ENCODE peak calls at places on chromosomes 5 and 9, in six cellular contexts. One of them, this sample, is unnamed.

GRCh38 chr5:63963080-63963735 is 963 bp upstream of the HTR1A start:
- DNase-seq in mucosa of descending colon: no peak
- DNase-seq in kidney epithelial cell: peak
- DNase-seq in A549: peak
- DNase-seq in astrocyte of the spinal cord: peak
- DNase-seq in Peyer's patch: no peak
- DNase-seq in this sample: peak

GRCh38 chr9:456365-456764 is 241.7 kb downstream of the DOCK8 start:
- DNase-seq in astrocyte of the spinal cord: peak
- DNase-seq in mucosa of descending colon: no peak
- DNase-seq in A549: no peak
- DNase-seq in kidney epithelial cell: no peak
- DNase-seq in Peyer's patch: no peak
- DNase-seq in this sample: no peak

GRCh38 chr9:113798062-113799030 is 77.8 kb upstream of the ZNF618 start:
- DNase-seq in mucosa of descending colon: no peak
- DNase-seq in astrocyte of the spinal cord: no peak
- DNase-seq in A549: no peak
- DNase-seq in Peyer's patch: no peak
- DNase-seq in kidney epithelial cell: no peak
- DNase-seq in this sample: no peak

GRCh38 chr5:7396169-7397004 is 449 bp downstream of the ADCY2 start:
- DNase-seq in mucosa of descending colon: peak
- DNase-seq in kidney epithelial cell: no peak
- DNase-seq in astrocyte of the spinal cord: no peak
- DNase-seq in Peyer's patch: peak
- DNase-seq in A549: no peak
- DNase-seq in this sample: no peak

GRCh38 chr9:121989010-121989409 is 104.1 kb downstream of the TTLL11 start:
- DNase-seq in astrocyte of the spinal cord: peak
- DNase-seq in kidney epithelial cell: no peak
- DNase-seq in Peyer's patch: no peak
- DNase-seq in A549: no peak
- DNase-seq in mucosa of descending colon: no peak
- DNase-seq in this sample: no peak

GRCh38 chr9:86175223-86175622 is 75.9 kb upstream of the GOLM1 start:
- DNase-seq in kidney epithelial cell: no peak
- DNase-seq in astrocyte of the spinal cord: no peak
- DNase-seq in Peyer's patch: no peak
- DNase-seq in mucosa of descending colon: no peak
- DNase-seq in A549: no peak
- DNase-seq in this sample: no peak

GRCh38 chr5:149493316-149493715 is 57.9 kb downstream of the CSNK1A1 start:
- DNase-seq in astrocyte of the spinal cord: no peak
- DNase-seq in A549: no peak
- DNase-seq in Peyer's patch: no peak
- DNase-seq in mucosa of descending colon: no peak
- DNase-seq in kidney epithelial cell: no peak
- DNase-seq in this sample: no peak

GRCh38 chr5:133925866-133926488 is 42.4 kb downstream of the C5orf15 start:
- DNase-seq in kidney epithelial cell: peak
- DNase-seq in astrocyte of the spinal cord: no peak
- DNase-seq in A549: no peak
- DNase-seq in mucosa of descending colon: no peak
- DNase-seq in Peyer's patch: no peak
- DNase-seq in this sample: no peak

GRCh38 chr9:129245276-129245675 is 67.2 kb upstream of the IER5L start:
- DNase-seq in Peyer's patch: peak
- DNase-seq in astrocyte of the spinal cord: peak
- DNase-seq in mucosa of descending colon: peak
- DNase-seq in A549: no peak
- DNase-seq in kidney epithelial cell: no peak
- DNase-seq in this sample: peak

GRCh38 chr9:68643901-68644809 is 60.9 kb upstream of the PIP5K1B start:
- DNase-seq in astrocyte of the spinal cord: no peak
- DNase-seq in A549: no peak
- DNase-seq in mucosa of descending colon: no peak
- DNase-seq in kidney epithelial cell: no peak
- DNase-seq in Peyer's patch: no peak
- DNase-seq in this sample: no peak

GRCh38 chr5:172496671-172497371 is 42.5 kb upstream of the SH3PXD2B start:
- DNase-seq in A549: no peak
- DNase-seq in astrocyte of the spinal cord: peak
- DNase-seq in mucosa of descending colon: no peak
- DNase-seq in Peyer's patch: no peak
- DNase-seq in kidney epithelial cell: no peak
- DNase-seq in this sample: no peak

GRCh38 chr5:35815089-35815936 is 41.4 kb upstream of the IL7R start:
- DNase-seq in A549: no peak
- DNase-seq in kidney epithelial cell: no peak
- DNase-seq in mucosa of descending colon: no peak
- DNase-seq in Peyer's patch: no peak
- DNase-seq in astrocyte of the spinal cord: peak
- DNase-seq in this sample: peak

GRCh38 chr9:21812945-21813568 is 10.6 kb downstream of the MTAP start:
- DNase-seq in astrocyte of the spinal cord: peak
- DNase-seq in A549: no peak
- DNase-seq in kidney epithelial cell: no peak
- DNase-seq in Peyer's patch: peak
- DNase-seq in mucosa of descending colon: peak
- DNase-seq in this sample: no peak

GRCh38 chr5:137248476-137248970 is 250.6 kb downstream of the SPOCK1 start:
- DNase-seq in A549: no peak
- DNase-seq in kidney epithelial cell: no peak
- DNase-seq in Peyer's patch: no peak
- DNase-seq in mucosa of descending colon: no peak
- DNase-seq in astrocyte of the spinal cord: no peak
- DNase-seq in this sample: no peak

GRCh38 chr9:132557768-132558167 is 24.6 kb upstream of the BARHL1 start:
- DNase-seq in mucosa of descending colon: no peak
- DNase-seq in kidney epithelial cell: no peak
- DNase-seq in astrocyte of the spinal cord: no peak
- DNase-seq in Peyer's patch: no peak
- DNase-seq in A549: no peak
- DNase-seq in this sample: no peak

GRCh38 chr5:140023611-140024191 is 19.4 kb downstream of the NRG2 start:
- DNase-seq in A549: no peak
- DNase-seq in mucosa of descending colon: no peak
- DNase-seq in astrocyte of the spinal cord: no peak
- DNase-seq in Peyer's patch: no peak
- DNase-seq in kidney epithelial cell: no peak
- DNase-seq in this sample: no peak

GRCh38 chr9:93948456-93949072 is 6.6 kb downstream of the BARX1 start:
- DNase-seq in astrocyte of the spinal cord: no peak
- DNase-seq in A549: no peak
- DNase-seq in Peyer's patch: peak
- DNase-seq in kidney epithelial cell: no peak
- DNase-seq in mucosa of descending colon: no peak
- DNase-seq in this sample: no peak

GRCh38 chr5:179368806-179369529 is 23.7 kb upstream of the ADAMTS2 start:
- DNase-seq in A549: no peak
- DNase-seq in mucosa of descending colon: no peak
- DNase-seq in astrocyte of the spinal cord: no peak
- DNase-seq in kidney epithelial cell: no peak
- DNase-seq in Peyer's patch: peak
- DNase-seq in this sample: no peak

GRCh38 chr9:134366223-134367031 is 40.2 kb downstream of the RXRA start:
- DNase-seq in mucosa of descending colon: peak
- DNase-seq in Peyer's patch: peak
- DNase-seq in astrocyte of the spinal cord: peak
- DNase-seq in A549: peak
- DNase-seq in kidney epithelial cell: no peak
- DNase-seq in this sample: peak

GRCh38 chr5:78829811-78830499 is 155.2 kb downstream of the ARSB start:
- DNase-seq in Peyer's patch: no peak
- DNase-seq in astrocyte of the spinal cord: no peak
- DNase-seq in kidney epithelial cell: no peak
- DNase-seq in A549: no peak
- DNase-seq in mucosa of descending colon: peak
- DNase-seq in this sample: no peak

DNA sequence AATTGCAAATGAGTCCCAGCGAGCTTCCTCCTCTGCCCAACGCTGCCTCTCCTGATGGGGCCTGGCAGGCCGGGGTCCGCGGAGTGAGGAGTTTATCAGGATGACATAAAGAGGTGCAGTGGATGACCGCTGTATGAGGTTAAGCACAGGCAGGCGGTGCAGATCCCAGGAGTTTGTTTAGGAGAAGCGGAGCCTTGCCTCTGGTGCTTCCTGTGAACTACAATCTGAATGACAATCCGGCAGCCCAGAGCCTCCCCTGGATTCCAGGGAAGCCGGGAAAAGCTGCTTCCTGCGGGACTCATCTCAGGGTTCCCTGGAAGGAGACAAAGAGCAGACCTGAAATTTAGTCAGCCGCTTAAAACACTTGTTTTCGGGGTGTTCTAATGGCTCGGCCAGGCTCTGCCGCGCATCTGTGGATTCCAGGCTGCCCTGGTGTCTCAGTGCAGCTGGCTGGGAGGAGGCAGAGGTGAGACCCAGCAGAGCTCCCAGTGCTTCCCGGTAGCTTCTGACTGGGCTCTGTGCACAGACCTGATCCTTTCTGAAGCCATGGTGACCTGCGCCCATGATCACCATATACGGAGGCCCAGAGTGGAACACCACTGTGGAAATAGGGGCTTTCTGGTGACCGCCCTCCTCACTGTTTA is 69.9 kb upstream of the IRX4 start:
- DNase-seq in Peyer's patch: no peak
- DNase-seq in astrocyte of the spinal cord: no peak
- DNase-seq in kidney epithelial cell: no peak
- DNase-seq in A549: no peak
- DNase-seq in mucosa of descending colon: no peak
- DNase-seq in this sample: no peak
- TF ChIP-seq CTCF in Peyer's patch: no peak
- TF ChIP-seq CTCF in astrocyte of the spinal cord: no peak
- TF ChIP-seq CTCF in kidney epithelial cell: no peak
- TF ChIP-seq CTCF in A549: no peak
- TF ChIP-seq CTCF in mucosa of descending colon: no peak
- TF ChIP-seq CTCF in this sample: no peak

GRCh38 chr9:98191615-98192502 is 578 bp downstream of the CORO2A start:
- DNase-seq in Peyer's patch: peak
- DNase-seq in astrocyte of the spinal cord: no peak
- DNase-seq in A549: no peak
- DNase-seq in kidney epithelial cell: no peak
- DNase-seq in mucosa of descending colon: peak
- DNase-seq in this sample: peak

GRCh38 chr9:98190757-98191105 is 1.7 kb downstream of the CORO2A start:
- DNase-seq in kidney epithelial cell: no peak
- DNase-seq in A549: no peak
- DNase-seq in mucosa of descending colon: no peak
- DNase-seq in Peyer's patch: no peak
- DNase-seq in astrocyte of the spinal cord: no peak
- DNase-seq in this sample: no peak

GRCh38 chr9:98193336-98193944 is 1.0 kb upstream of the CORO2A start:
- DNase-seq in A549: no peak
- DNase-seq in kidney epithelial cell: no peak
- DNase-seq in mucosa of descending colon: no peak
- DNase-seq in Peyer's patch: no peak
- DNase-seq in astrocyte of the spinal cord: no peak
- DNase-seq in this sample: no peak

GRCh38 chr9:98191210-98191609 is 1.2 kb downstream of the CORO2A start:
- DNase-seq in A549: no peak
- DNase-seq in mucosa of descending colon: no peak
- DNase-seq in Peyer's patch: no peak
- DNase-seq in astrocyte of the spinal cord: no peak
- DNase-seq in kidney epithelial cell: no peak
- DNase-seq in this sample: no peak

DNA sequence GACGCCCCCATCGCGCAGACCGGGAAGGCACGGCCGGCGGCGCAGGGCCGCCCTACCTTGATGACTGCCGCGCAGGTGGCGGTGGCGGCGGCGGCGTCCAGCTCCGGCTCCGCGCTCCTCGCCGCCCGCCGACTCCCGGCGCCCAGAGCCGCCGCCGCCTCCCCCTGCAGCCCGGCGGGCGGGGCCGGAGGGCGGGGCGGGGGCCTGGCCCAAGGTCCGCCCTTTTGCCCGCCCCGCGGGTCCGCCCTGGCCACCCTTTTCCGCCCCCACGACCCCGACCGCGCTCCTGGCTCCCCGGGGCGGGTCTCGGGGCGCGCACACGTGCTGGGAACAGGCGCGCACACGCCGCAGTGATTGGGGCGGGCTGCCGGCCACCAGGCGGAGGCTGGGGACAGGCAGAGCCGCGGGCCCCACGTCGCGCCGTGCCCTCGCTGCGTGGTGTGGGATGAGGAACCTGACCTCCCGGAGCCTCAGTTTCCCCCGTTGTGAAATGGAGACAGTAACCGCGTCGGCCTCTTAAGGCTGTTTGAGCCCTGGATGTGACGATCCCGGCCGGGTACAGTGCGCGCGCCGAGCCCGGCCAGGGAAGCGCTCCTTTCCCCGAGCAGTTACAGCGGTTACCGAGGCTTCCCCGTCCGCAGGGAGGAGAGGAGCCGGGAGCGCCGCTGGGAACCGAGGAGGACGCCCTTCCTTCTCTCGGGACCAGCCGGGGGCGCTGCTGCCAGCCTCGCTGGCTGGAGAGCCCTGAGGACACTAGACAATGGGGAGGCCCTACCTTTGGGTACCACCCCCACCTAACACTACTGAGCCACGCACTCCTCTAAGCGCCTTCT is at the start of gene CORO2A:
- DNase-seq in Peyer's patch: peak
- DNase-seq in astrocyte of the spinal cord: peak
- DNase-seq in A549: peak
- DNase-seq in kidney epithelial cell: no peak
- DNase-seq in mucosa of descending colon: peak
- DNase-seq in this sample: peak
- TF ChIP-seq CTCF in Peyer's patch: peak
- TF ChIP-seq CTCF in astrocyte of the spinal cord: peak
- TF ChIP-seq CTCF in A549: peak
- TF ChIP-seq CTCF in kidney epithelial cell: peak
- TF ChIP-seq CTCF in mucosa of descending colon: no peak
- TF ChIP-seq CTCF in this sample: peak

GRCh38 chr9:89234636-89235035 is 56.0 kb upstream of the SHC3 start:
- DNase-seq in mucosa of descending colon: no peak
- DNase-seq in A549: peak
- DNase-seq in kidney epithelial cell: no peak
- DNase-seq in Peyer's patch: no peak
- DNase-seq in astrocyte of the spinal cord: peak
- DNase-seq in this sample: no peak
- TF ChIP-seq CTCF in mucosa of descending colon: no peak
- TF ChIP-seq CTCF in A549: peak
- TF ChIP-seq CTCF in kidney epithelial cell: peak
- TF ChIP-seq CTCF in Peyer's patch: no peak
- TF ChIP-seq CTCF in astrocyte of the spinal cord: no peak
- TF ChIP-seq CTCF in this sample: no peak

DNA sequence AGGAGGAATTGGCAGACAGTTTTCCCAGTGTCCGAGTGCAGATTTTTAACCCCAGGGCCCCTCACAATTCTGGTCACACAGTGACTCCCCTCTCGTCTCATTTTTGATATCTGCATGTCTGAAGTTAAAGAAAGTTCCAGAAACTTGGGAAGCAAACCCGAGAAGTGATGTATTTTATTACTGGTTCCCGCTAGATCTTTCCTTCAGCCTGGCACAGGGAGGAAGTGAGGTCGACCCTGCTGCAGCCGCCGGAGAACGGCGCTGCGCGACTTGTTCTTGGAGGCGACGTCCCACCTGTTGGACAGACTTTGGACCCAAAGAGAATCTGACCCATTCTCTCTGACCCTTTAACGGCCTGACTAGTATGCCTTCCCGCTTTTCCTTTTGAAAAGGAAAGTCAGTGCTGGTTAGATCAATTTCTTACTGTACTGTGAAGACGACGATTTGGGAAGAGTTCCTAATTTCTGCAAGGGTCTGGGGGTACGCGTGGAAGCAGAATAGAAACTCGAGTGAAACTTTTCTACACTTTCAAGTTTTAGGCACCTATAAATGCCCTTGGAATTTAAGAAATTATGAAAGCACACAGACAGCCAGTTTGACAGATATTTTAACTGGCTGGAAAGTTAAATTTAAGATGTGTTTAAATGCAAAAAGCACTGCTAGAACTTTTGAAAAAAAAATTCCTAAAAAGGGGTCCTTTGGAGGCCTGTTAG is 748 bp downstream of the OTULIN start:
- DNase-seq in mucosa of descending colon: peak
- DNase-seq in astrocyte of the spinal cord: no peak
- DNase-seq in A549: peak
- DNase-seq in kidney epithelial cell: no peak
- DNase-seq in Peyer's patch: peak
- DNase-seq in this sample: peak
- TF ChIP-seq CTCF in mucosa of descending colon: no peak
- TF ChIP-seq CTCF in astrocyte of the spinal cord: no peak
- TF ChIP-seq CTCF in A549: no peak
- TF ChIP-seq CTCF in kidney epithelial cell: no peak
- TF ChIP-seq CTCF in Peyer's patch: no peak
- TF ChIP-seq CTCF in this sample: no peak